ENCODE peak calls at places on chromosome 7, in seven cellular contexts. O, M, T, U, Q, Z and K are unnamed samples. For H3K4me1, the result is how much of the 10 kb centered on the place peaks cover.

GRCh38 chr7:28038175-28038855 is 142.3 kb downstream of the JAZF1 start:
- DNase-seq in O (no peak), M (no peak), T (no peak), U (no peak), Q (no peak), Z (no peak), K (no peak)

GRCh38 chr7:36300696-36301350 is 88.8 kb upstream of the ANLN start:
- DNase-seq in O (no peak), M (no peak), T (no peak), U (no peak), Q (no peak), Z (peak), K (peak)

GRCh38 chr7:32116436-32116835 is 46.2 kb upstream of the PDE1C start:
- DNase-seq in O (no peak), M (no peak), T (no peak), U (no peak), Q (no peak), Z (no peak), K (no peak)

GRCh38 chr7:92177362-92177761 is 1.6 kb downstream of the LRRD1 start:
- DNase-seq in O (no peak), M (no peak), T (no peak), U (no peak), Q (no peak), Z (no peak), K (no peak)

GRCh38 chr7:16430133-16430532 is 8.8 kb upstream of the CRPPA start:
- DNase-seq in O (no peak), M (no peak), T (no peak), U (no peak), Q (no peak), Z (no peak), K (no peak)

GRCh38 chr7:106080307-106080987 is 31.7 kb downstream of the SYPL1 start:
- DNase-seq in O (no peak), M (no peak), T (no peak), U (no peak), Q (peak), Z (no peak), K (no peak)

GRCh38 chr7:141073173-141073640 is 657 bp upstream of the TMEM178B start:
- DNase-seq in O (no peak), M (peak), T (peak), U (peak), Q (peak), Z (peak), K (peak)

GRCh38 chr7:105703207-105703930 is 122.1 kb upstream of the EFCAB10 start:
- DNase-seq in O (no peak), M (no peak), T (no peak), U (no peak), Q (no peak), Z (no peak), K (no peak)

GRCh38 chr7:25982684-25983083 is 169.3 kb upstream of the NFE2L3 start:
- DNase-seq in O (no peak), M (no peak), T (no peak), U (no peak), Q (no peak), Z (no peak), K (no peak)

GRCh38 chr7:42471573-42472174 is 234.7 kb upstream of the GLI3 start:
- DNase-seq in O (no peak), M (no peak), T (no peak), U (no peak), Q (no peak), Z (no peak), K (no peak)

GRCh38 chr7:52696183-52696582 is 339.2 kb upstream of the POM121L12 start:
- DNase-seq in O (no peak), M (no peak), T (no peak), U (no peak), Q (no peak), Z (no peak), K (no peak)

GRCh38 chr7:70730451-70731110 is 401.4 kb upstream of the GALNT17 start:
- DNase-seq in O (no peak), M (no peak), T (no peak), U (no peak), Q (no peak), Z (no peak), K (no peak)

GRCh38 chr7:33702511-33703054 is 202.8 kb upstream of the BMPER start:
- DNase-seq in O (no peak), M (no peak), T (no peak), U (no peak), Q (no peak), Z (no peak), K (no peak)

GRCh38 chr7:154862153-154862791 is 140.7 kb downstream of the PAXIP1 start:
- DNase-seq in O (peak), M (no peak), T (no peak), U (no peak), Q (no peak), Z (no peak), K (no peak)

GRCh38 chr7:1640376-1641172 is 29.5 kb upstream of the ELFN1 start:
- DNase-seq in O (no peak), M (no peak), T (no peak), U (no peak), Q (no peak), Z (no peak), K (peak)

GRCh38 chr7:2635810-2636701 is 4.3 kb downstream of the TTYH3 start:
- DNase-seq in O (no peak), M (peak), T (no peak), U (peak), Q (peak), Z (no peak), K (peak)

GRCh38 chr7:147535619-147536200 is 1054.9 kb upstream of the C7orf33 start:
- DNase-seq in O (no peak), M (no peak), T (no peak), U (no peak), Q (no peak), Z (no peak), K (no peak)

GRCh38 chr7:93601363-93601762 is 26.8 kb upstream of the CALCR start:
- DNase-seq in O (no peak), M (no peak), T (no peak), U (no peak), Q (no peak), Z (peak), K (no peak)

GRCh38 chr7:96178581-96178980 is 143.3 kb downstream of the SLC25A13 start:
- DNase-seq in O (no peak), M (no peak), T (no peak), U (no peak), Q (no peak), Z (peak), K (no peak)

GRCh38 chr7:2460188-2460587 is 16.0 kb downstream of the GRIFIN start:
- DNase-seq in O (no peak), M (no peak), T (no peak), U (no peak), Q (no peak), Z (no peak), K (peak)

GRCh38 chr7:17036584-17036983 is 154.8 kb upstream of the AGR3 start:
- DNase-seq in O (no peak), M (no peak), T (no peak), U (no peak), Q (no peak), Z (no peak), K (no peak)

GRCh38 chr7:149077594-149077993 is 12.9 kb downstream of the ZNF786 start:
- DNase-seq in O (no peak), M (no peak), T (no peak), U (no peak), Q (no peak), Z (no peak), K (no peak)

GRCh38 chr7:117186218-117186617 is 136.6 kb downstream of the WNT2 start:
- DNase-seq in O (no peak), M (no peak), T (no peak), U (no peak), Q (no peak), Z (no peak), K (no peak)

GRCh38 chr7:70589010-70589409 is 542.9 kb upstream of the GALNT17 start:
- DNase-seq in O (no peak), M (no peak), T (no peak), U (no peak), Q (no peak), Z (peak), K (no peak)

GRCh38 chr7:139619367-139619657 is 95.8 kb downstream of the CLEC2L start:
- DNase-seq in O (no peak), M (no peak), T (no peak), U (no peak), Q (no peak), Z (no peak), K (no peak)

DNA sequence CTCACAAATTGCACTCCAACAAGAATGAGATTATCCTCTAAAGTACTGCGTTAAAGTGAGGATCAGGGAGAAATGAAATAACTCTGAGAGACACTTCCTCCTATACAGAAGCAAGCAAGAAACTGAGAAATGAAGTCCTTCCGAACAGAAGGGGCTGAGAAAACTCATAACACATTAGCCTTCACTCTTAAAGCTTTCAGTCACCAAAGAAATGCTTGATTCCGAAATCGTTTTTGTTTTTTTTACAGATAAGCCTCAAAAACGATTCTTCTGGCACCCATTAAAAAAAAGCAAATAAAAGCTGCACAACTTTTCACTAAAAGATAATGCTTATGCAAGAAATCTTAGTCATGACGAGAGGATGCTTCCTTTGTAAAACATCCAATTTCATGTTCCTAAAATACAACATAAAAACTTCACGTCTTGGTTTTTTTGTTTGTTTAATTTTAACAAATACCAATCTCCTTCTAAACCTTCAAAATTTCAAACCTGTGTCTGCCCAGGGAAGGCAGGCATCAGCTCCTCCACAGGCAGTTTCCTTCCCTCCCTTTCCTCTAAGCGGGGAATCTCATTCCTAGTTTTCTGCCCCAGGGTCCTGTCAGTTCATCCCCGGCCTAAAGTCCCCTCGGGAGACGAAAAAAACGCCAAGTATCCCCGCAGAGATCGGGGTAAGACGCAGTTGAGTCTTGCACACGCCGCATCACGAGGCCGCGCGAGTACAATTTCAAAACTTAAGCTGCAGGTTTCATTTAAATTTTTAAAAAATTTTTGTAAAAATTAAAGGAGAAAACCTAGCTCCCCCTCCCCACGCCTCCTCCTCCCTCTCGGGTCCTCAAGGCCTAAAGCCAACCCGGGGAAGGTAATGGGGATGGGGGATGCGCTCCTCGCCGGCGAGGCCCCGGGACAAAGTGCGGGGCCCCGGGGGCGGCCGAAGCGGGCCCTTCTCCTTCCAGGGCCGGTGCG is 1.1 kb downstream of the BAZ1B start:
- DNase-seq in O (peak), M (no peak), T (no peak), U (no peak), Q (no peak), Z (peak), K (no peak)
- H3K4me1 ChIP-seq in O (half or more), M (under half), T (under half), U (under half), Q (half or more), Z (under half), K (under half)

GRCh38 chr7:66627876-66628360 is 763 bp upstream of the KCTD7 start:
- DNase-seq in O (no peak), M (no peak), T (no peak), U (peak), Q (no peak), Z (no peak), K (peak)

GRCh38 chr7:66629222-66629658 is 559 bp downstream of the KCTD7 start:
- DNase-seq in O (peak), M (no peak), T (peak), U (no peak), Q (no peak), Z (peak), K (no peak)

GRCh38 chr7:66630529-66630928 is 1.8 kb downstream of the KCTD7 start:
- DNase-seq in O (no peak), M (no peak), T (no peak), U (no peak), Q (no peak), Z (no peak), K (no peak)

GRCh38 chr7:66628361-66629221 is at the start of gene KCTD7:
- DNase-seq in O (peak), M (peak), T (peak), U (peak), Q (peak), Z (peak), K (peak)

DNA sequence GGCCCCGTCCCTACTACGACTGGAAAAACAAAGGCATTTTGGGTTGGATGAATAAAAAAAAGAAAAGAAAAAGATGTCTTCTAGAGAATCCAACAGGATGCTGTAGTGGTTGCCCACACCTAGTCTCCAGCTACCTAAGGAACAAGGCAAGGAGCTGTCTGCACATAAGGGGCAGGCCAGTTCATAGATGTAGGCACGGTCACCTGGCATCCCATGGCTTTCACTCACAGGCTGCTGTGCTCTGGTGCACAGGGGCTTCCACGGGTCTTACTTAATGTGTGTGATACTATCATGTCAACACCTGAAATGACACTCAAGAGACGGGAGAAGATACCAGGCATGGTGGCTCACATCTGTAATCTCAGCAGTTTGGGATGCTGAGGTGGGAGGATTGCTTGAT is 978 bp downstream of the KCTD7 start:
- DNase-seq in O (peak), M (no peak), T (no peak), U (no peak), Q (no peak), Z (no peak), K (no peak)
- H3K4me1 ChIP-seq in O (half or more), M (under half), T (under half), U (under half), Q (under half), Z (under half), K (under half)

DNA sequence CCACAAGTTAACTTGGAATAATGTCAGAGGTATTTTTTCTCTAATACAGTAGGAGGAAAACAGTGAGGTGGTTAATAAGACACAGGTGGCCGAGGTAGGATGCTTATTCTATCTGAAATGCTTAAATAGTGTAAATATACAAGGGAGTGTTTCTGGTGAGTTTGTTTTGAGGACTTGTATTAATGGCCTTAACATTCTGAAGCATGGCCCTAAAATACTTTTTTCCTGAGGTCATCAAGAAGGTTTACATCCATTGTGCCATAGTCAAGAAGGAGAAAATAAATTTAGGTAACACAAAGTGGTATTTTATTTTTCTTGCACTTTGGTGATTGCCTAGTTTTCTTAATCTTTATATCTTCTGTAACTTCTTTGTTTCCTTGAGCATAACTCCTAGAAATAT is 18.8 kb downstream of the GNAI1 start:
- DNase-seq in O (no peak), M (no peak), T (no peak), U (no peak), Q (no peak), Z (no peak), K (no peak)
- H3K4me1 ChIP-seq in O (under half), M (under half), T (under half), U (under half), Q (under half), Z (under half), K (under half)

DNA sequence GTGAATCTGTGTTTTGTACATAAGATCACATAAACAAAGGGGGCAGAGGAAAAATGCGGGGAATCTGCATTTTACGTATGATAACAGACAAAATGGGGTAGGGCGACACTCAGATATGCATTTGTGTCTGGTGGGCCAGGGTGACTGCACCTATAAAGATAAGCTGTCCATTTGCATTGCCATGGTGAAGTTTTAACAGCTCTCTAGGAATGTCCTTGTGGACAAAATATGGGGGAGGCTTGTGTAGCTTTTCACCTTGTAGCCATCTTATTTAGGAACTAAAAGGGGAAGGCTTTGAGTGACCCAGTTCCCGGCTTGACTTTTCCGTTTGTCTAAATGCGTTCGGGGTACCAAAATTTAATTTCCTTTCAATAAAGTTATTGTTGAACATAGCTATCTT is 92.4 kb upstream of the AGBL3 start:
- DNase-seq in O (no peak), M (no peak), T (no peak), U (no peak), Q (no peak), Z (no peak), K (no peak)
- H3K4me1 ChIP-seq in O (under half), M (under half), T (under half), U (under half), Q (half or more), Z (under half), K (under half)

GRCh38 chr7:157554393-157555238 is 217.8 kb downstream of the DNAJB6 start:
- DNase-seq in O (no peak), M (no peak), T (no peak), U (no peak), Q (no peak), Z (no peak), K (peak)
- H3K4me1 ChIP-seq in O (under half), M (under half), T (under half), U (under half), Q (under half), Z (under half), K (under half)

GRCh38 chr7:50393076-50393475 is 57.1 kb downstream of the FIGNL1 start:
- DNase-seq in O (no peak), M (no peak), T (no peak), U (no peak), Q (no peak), Z (no peak), K (no peak)

GRCh38 chr7:50393547-50394252 is 56.5 kb downstream of the FIGNL1 start:
- DNase-seq in O (no peak), M (no peak), T (peak), U (no peak), Q (no peak), Z (no peak), K (no peak)

GRCh38 chr7:50394315-50394714 is 55.8 kb downstream of the FIGNL1 start:
- DNase-seq in O (no peak), M (no peak), T (no peak), U (no peak), Q (no peak), Z (no peak), K (no peak)

GRCh38 chr7:50389961-50390360 is 60.2 kb downstream of the FIGNL1 start:
- DNase-seq in O (no peak), M (no peak), T (no peak), U (no peak), Q (no peak), Z (no peak), K (no peak)

GRCh38 chr7:50391386-50391785 is 58.8 kb downstream of the FIGNL1 start:
- DNase-seq in O (no peak), M (no peak), T (no peak), U (no peak), Q (no peak), Z (no peak), K (no peak)
- H3K4me1 ChIP-seq in O (under half), M (under half), T (under half), U (under half), Q (under half), Z (under half), K (under half)

DNA sequence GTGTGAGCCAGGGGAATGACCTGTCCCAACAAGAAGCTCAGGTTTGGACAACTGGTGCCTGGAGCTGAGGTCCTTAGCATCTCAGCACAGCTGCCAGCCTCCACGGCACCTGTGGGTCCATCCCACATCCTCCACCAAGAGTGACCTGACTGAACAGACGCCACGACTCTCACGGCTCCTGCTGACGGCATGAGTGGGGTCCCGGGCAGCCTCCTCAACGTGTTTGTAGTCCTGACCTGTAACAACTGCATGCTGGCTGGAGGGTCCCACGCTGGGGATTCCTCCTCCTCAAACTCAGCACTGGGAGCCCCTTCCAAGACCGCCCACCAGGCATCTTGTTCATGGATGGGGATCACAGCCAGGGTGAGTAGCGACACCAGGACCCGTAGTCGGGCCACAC is 36.2 kb downstream of the FAM20C start:
- DNase-seq in O (no peak), M (no peak), T (no peak), U (no peak), Q (no peak), Z (no peak), K (no peak)
- H3K4me1 ChIP-seq in O (under half), M (under half), T (under half), U (under half), Q (half or more), Z (under half), K (under half)

GRCh38 chr7:138309186-138309585 is 150.9 kb upstream of the TRIM24 start:
- DNase-seq in O (no peak), M (no peak), T (no peak), U (no peak), Q (no peak), Z (no peak), K (no peak)
- H3K4me1 ChIP-seq in O (under half), M (under half), T (under half), U (under half), Q (under half), Z (under half), K (under half)